ENCODE peak calls at places on chromosomes 7 and 10, in ten cellular contexts. X is substantia nigra; U is adrenal gland; Q is stimulated activated CD4-positive, alpha-beta T cell treated with anti-CD3 and anti-CD28 coated beads, Interleukin-2, amount 100 ng/mL, for 48 hours; R is NCI-H1092 treated with DMSO at 0.1 percent for 48 hours; E is fibroblast of pulmonary artery; W is iris pigment epithelial cell; V is activated effector memory CD4-positive, alpha-beta T cell treated with anti-CD3 and anti-CD28 coated beads, Interleukin-2, amount 50 U/mL, for 16 hours; J is NCI-H460; H is CD8-positive, alpha-beta T cell. P is an unnamed sample.

GRCh38 chr7:131040467-131040932 is 287.2 kb upstream of the MKLN1 start:
- DNase-seq in Q (peak), V (peak), X (peak), E (peak), J (peak), R (peak), U (peak), H (no peak), W (peak), P (peak)

GRCh38 chr10:85598646-85599045 is 767.9 kb downstream of the GRID1 start:
- DNase-seq in J (no peak), X (no peak), W (no peak), H (no peak), E (no peak), R (no peak), Q (no peak), U (no peak), V (no peak), P (no peak)

GRCh38 chr10:102549549-102549948 is 45.8 kb downstream of the SUFU start:
- DNase-seq in U (peak), Q (no peak), J (no peak), E (no peak), H (no peak), R (no peak), W (no peak), X (no peak), V (no peak), P (no peak)

GRCh38 chr10:111128331-111129167 is 51.7 kb downstream of the ADRA2A start:
- DNase-seq in J (peak), W (no peak), E (no peak), V (no peak), Q (no peak), U (peak), R (no peak), H (no peak), X (no peak), P (no peak)

GRCh38 chr10:79084012-79084971 is 15.5 kb downstream of the ZMIZ1 start:
- DNase-seq in H (no peak), W (peak), V (no peak), X (no peak), R (no peak), Q (no peak), E (peak), J (peak), U (peak), P (no peak)

GRCh38 chr7:74042746-74043522 is 15.0 kb downstream of the ELN start:
- DNase-seq in R (no peak), H (no peak), U (no peak), X (peak), W (no peak), Q (no peak), J (no peak), E (no peak), V (no peak), P (no peak)

GRCh38 chr10:122014652-122015248 is 25.8 kb downstream of the TACC2 start:
- DNase-seq in J (no peak), X (no peak), R (no peak), E (no peak), V (no peak), U (no peak), H (no peak), Q (no peak), W (no peak), P (no peak)

GRCh38 chr10:94992811-94993210 is 54.4 kb downstream of the CYP2C9 start:
- DNase-seq in Q (no peak), U (no peak), X (no peak), J (no peak), E (no peak), W (no peak), V (no peak), H (no peak), R (no peak), P (no peak)

GRCh38 chr7:88111136-88111748 is 108.6 kb downstream of the SRI start:
- DNase-seq in R (peak), U (no peak), Q (no peak), E (peak), J (peak), X (no peak), H (no peak), V (no peak), W (peak), P (no peak)

GRCh38 chr10:1347525-1347924 is 291.3 kb downstream of the WDR37 start:
- DNase-seq in W (no peak), X (no peak), Q (no peak), H (no peak), J (no peak), E (no peak), R (no peak), U (no peak), V (no peak), P (no peak)

GRCh38 chr7:25385731-25386136 is 157.4 kb upstream of the NPVF start:
- DNase-seq in E (no peak), U (no peak), H (no peak), J (no peak), Q (no peak), R (peak), W (no peak), X (no peak), V (no peak), P (no peak)

GRCh38 chr7:130383187-130383980 is 3.1 kb downstream of the CPA1 start:
- DNase-seq in V (peak), E (no peak), J (no peak), Q (no peak), R (no peak), U (peak), H (no peak), W (no peak), X (no peak), P (no peak)

GRCh38 chr7:144830811-144831210 is 5.0 kb downstream of the TPK1 start:
- DNase-seq in V (no peak), J (no peak), R (no peak), U (no peak), Q (no peak), X (no peak), W (peak), H (no peak), E (peak), P (no peak)

GRCh38 chr10:31350891-31351290 is 31.9 kb downstream of the ZEB1 start:
- DNase-seq in W (no peak), U (no peak), J (no peak), R (no peak), Q (no peak), V (no peak), X (no peak), H (no peak), E (no peak), P (no peak)

GRCh38 chr7:50330254-50330653 is 25.7 kb downstream of the IKZF1 start:
- DNase-seq in W (no peak), E (no peak), Q (no peak), R (no peak), U (no peak), J (no peak), V (no peak), H (no peak), X (no peak), P (no peak)